ENCODE peak calls at places on chromosome 2, in seven cellular contexts. One of them, this sample, is unnamed. For H3K4me1 and H3K9me3, the result is how much of the 10 kb centered on the place peaks cover.

GRCh38 chr2:37713258-37713700 is 41.8 kb upstream of the CDC42EP3 start:
- DNase-seq in sigmoid colon: no peak
- DNase-seq in A549: no peak
- DNase-seq in OCI-LY7: no peak
- DNase-seq in mucosa of descending colon: no peak
- DNase-seq in Peyer's patch: no peak
- DNase-seq in H1: no peak
- DNase-seq in this sample: no peak

GRCh38 chr2:164843346-164843841 is 1.8 kb upstream of the COBLL1 start:
- DNase-seq in sigmoid colon: no peak
- DNase-seq in A549: no peak
- DNase-seq in OCI-LY7: no peak
- DNase-seq in mucosa of descending colon: no peak
- DNase-seq in Peyer's patch: no peak
- DNase-seq in H1: no peak
- DNase-seq in this sample: no peak

GRCh38 chr2:204871246-204871953 is 326.1 kb downstream of the PARD3B start:
- DNase-seq in sigmoid colon: no peak
- DNase-seq in A549: peak
- DNase-seq in OCI-LY7: no peak
- DNase-seq in mucosa of descending colon: no peak
- DNase-seq in Peyer's patch: no peak
- DNase-seq in H1: no peak
- DNase-seq in this sample: no peak

GRCh38 chr2:145484443-145485086 is 964.6 kb upstream of the ZEB2 start:
- DNase-seq in sigmoid colon: no peak
- DNase-seq in A549: peak
- DNase-seq in OCI-LY7: peak
- DNase-seq in mucosa of descending colon: no peak
- DNase-seq in Peyer's patch: no peak
- DNase-seq in H1: no peak
- DNase-seq in this sample: no peak

GRCh38 chr2:237700583-237701032 is 73.2 kb downstream of the LRRFIP1 start:
- DNase-seq in sigmoid colon: peak
- DNase-seq in A549: no peak
- DNase-seq in OCI-LY7: peak
- DNase-seq in mucosa of descending colon: peak
- DNase-seq in Peyer's patch: no peak
- DNase-seq in H1: no peak
- DNase-seq in this sample: peak

GRCh38 chr2:28045676-28046351 is 155.3 kb downstream of the BABAM2 start:
- DNase-seq in sigmoid colon: no peak
- DNase-seq in A549: no peak
- DNase-seq in OCI-LY7: no peak
- DNase-seq in mucosa of descending colon: no peak
- DNase-seq in Peyer's patch: no peak
- DNase-seq in H1: no peak
- DNase-seq in this sample: no peak

GRCh38 chr2:232537079-232537478 is 2.4 kb upstream of the CHRNG start:
- DNase-seq in sigmoid colon: peak
- DNase-seq in A549: no peak
- DNase-seq in OCI-LY7: peak
- DNase-seq in mucosa of descending colon: no peak
- DNase-seq in Peyer's patch: peak
- DNase-seq in H1: peak
- DNase-seq in this sample: no peak

GRCh38 chr2:103781401-103781800 is 1019.6 kb downstream of the TMEM182 start:
- DNase-seq in sigmoid colon: no peak
- DNase-seq in A549: no peak
- DNase-seq in OCI-LY7: no peak
- DNase-seq in mucosa of descending colon: no peak
- DNase-seq in Peyer's patch: no peak
- DNase-seq in H1: no peak
- DNase-seq in this sample: no peak

GRCh38 chr2:191152841-191153240 is 2.0 kb upstream of the STAT4 start:
- DNase-seq in sigmoid colon: no peak
- DNase-seq in A549: no peak
- DNase-seq in OCI-LY7: no peak
- DNase-seq in mucosa of descending colon: no peak
- DNase-seq in Peyer's patch: no peak
- DNase-seq in H1: no peak
- DNase-seq in this sample: no peak

GRCh38 chr2:199404841-199405240 is 52.9 kb downstream of the SATB2 start:
- DNase-seq in sigmoid colon: no peak
- DNase-seq in A549: no peak
- DNase-seq in OCI-LY7: no peak
- DNase-seq in mucosa of descending colon: no peak
- DNase-seq in Peyer's patch: no peak
- DNase-seq in H1: no peak
- DNase-seq in this sample: no peak

GRCh38 chr2:13193075-13193474 is 476.3 kb downstream of the TRIB2 start:
- DNase-seq in sigmoid colon: no peak
- DNase-seq in A549: no peak
- DNase-seq in OCI-LY7: peak
- DNase-seq in mucosa of descending colon: no peak
- DNase-seq in Peyer's patch: no peak
- DNase-seq in H1: no peak
- DNase-seq in this sample: peak

GRCh38 chr2:29443627-29444026 is 328.4 kb downstream of the CLIP4 start:
- DNase-seq in sigmoid colon: no peak
- DNase-seq in A549: no peak
- DNase-seq in OCI-LY7: no peak
- DNase-seq in mucosa of descending colon: no peak
- DNase-seq in Peyer's patch: no peak
- DNase-seq in H1: no peak
- DNase-seq in this sample: peak

GRCh38 chr2:23541453-23542334 is 156.7 kb downstream of the KLHL29 start:
- DNase-seq in sigmoid colon: peak
- DNase-seq in A549: no peak
- DNase-seq in OCI-LY7: no peak
- DNase-seq in mucosa of descending colon: peak
- DNase-seq in Peyer's patch: no peak
- DNase-seq in H1: no peak
- DNase-seq in this sample: peak

GRCh38 chr2:187302619-187303018 is 145.4 kb downstream of the CALCRL start:
- DNase-seq in sigmoid colon: no peak
- DNase-seq in A549: no peak
- DNase-seq in OCI-LY7: no peak
- DNase-seq in mucosa of descending colon: no peak
- DNase-seq in Peyer's patch: no peak
- DNase-seq in H1: no peak
- DNase-seq in this sample: no peak

GRCh38 chr2:200728630-200729029 is 83.1 kb upstream of the BZW1 start:
- DNase-seq in sigmoid colon: no peak
- DNase-seq in A549: no peak
- DNase-seq in OCI-LY7: no peak
- DNase-seq in mucosa of descending colon: no peak
- DNase-seq in Peyer's patch: no peak
- DNase-seq in H1: no peak
- DNase-seq in this sample: no peak

GRCh38 chr2:208252766-208253492 is 1.9 kb downstream of the IDH1 start:
- DNase-seq in sigmoid colon: no peak
- DNase-seq in A549: no peak
- DNase-seq in OCI-LY7: no peak
- DNase-seq in mucosa of descending colon: no peak
- DNase-seq in Peyer's patch: no peak
- DNase-seq in H1: no peak
- DNase-seq in this sample: no peak

GRCh38 chr2:174403628-174404027 is 8.1 kb downstream of the SCRN3 start:
- DNase-seq in sigmoid colon: no peak
- DNase-seq in A549: no peak
- DNase-seq in OCI-LY7: no peak
- DNase-seq in mucosa of descending colon: no peak
- DNase-seq in Peyer's patch: no peak
- DNase-seq in H1: no peak
- DNase-seq in this sample: no peak

DNA sequence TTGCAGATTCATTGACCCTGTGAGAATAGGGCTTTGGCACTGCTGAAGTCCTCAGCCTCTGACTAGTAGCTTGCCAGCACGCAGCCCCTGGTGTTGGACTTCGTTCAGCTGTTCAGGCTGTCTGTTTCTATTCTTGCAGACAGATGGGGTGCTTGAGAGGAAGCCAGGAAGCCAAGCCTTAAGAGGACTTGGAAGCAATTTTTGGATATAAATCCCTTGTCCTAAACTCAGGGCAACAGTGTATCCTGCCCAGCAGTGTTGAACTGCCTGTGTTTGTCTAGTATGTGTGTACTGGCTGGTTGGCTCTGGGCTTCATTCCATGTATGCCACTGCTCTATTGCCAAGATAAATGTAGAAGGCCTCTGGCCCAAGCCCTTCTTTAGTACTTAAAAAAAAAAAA is 108.6 kb downstream of the COMMD1 start:
- DNase-seq in sigmoid colon: peak
- DNase-seq in A549: no peak
- DNase-seq in OCI-LY7: peak
- DNase-seq in mucosa of descending colon: no peak
- DNase-seq in Peyer's patch: no peak
- DNase-seq in H1: no peak
- DNase-seq in this sample: peak
- TF ChIP-seq CTCF in sigmoid colon: peak
- TF ChIP-seq CTCF in A549: no peak
- TF ChIP-seq CTCF in OCI-LY7: no peak
- TF ChIP-seq CTCF in mucosa of descending colon: no peak
- TF ChIP-seq CTCF in Peyer's patch: no peak
- TF ChIP-seq CTCF in H1: no peak
- TF ChIP-seq CTCF in this sample: peak

GRCh38 chr2:33673937-33674336 is 74.8 kb upstream of the FAM98A start:
- DNase-seq in sigmoid colon: no peak
- DNase-seq in A549: no peak
- DNase-seq in OCI-LY7: peak
- DNase-seq in mucosa of descending colon: no peak
- DNase-seq in Peyer's patch: no peak
- DNase-seq in H1: no peak
- DNase-seq in this sample: no peak

GRCh38 chr2:33671198-33671597 is 72.1 kb upstream of the FAM98A start:
- DNase-seq in sigmoid colon: no peak
- DNase-seq in A549: no peak
- DNase-seq in OCI-LY7: no peak
- DNase-seq in mucosa of descending colon: no peak
- DNase-seq in Peyer's patch: no peak
- DNase-seq in H1: no peak
- DNase-seq in this sample: no peak

GRCh38 chr2:33672896-33673295 is 73.8 kb upstream of the FAM98A start:
- DNase-seq in sigmoid colon: no peak
- DNase-seq in A549: no peak
- DNase-seq in OCI-LY7: no peak
- DNase-seq in mucosa of descending colon: no peak
- DNase-seq in Peyer's patch: no peak
- DNase-seq in H1: no peak
- DNase-seq in this sample: peak

GRCh38 chr2:33670392-33670937 is 71.4 kb upstream of the FAM98A start:
- DNase-seq in sigmoid colon: no peak
- DNase-seq in A549: peak
- DNase-seq in OCI-LY7: no peak
- DNase-seq in mucosa of descending colon: no peak
- DNase-seq in Peyer's patch: no peak
- DNase-seq in H1: no peak
- DNase-seq in this sample: peak

GRCh38 chr2:33672389-33672788 is 73.3 kb upstream of the FAM98A start:
- DNase-seq in sigmoid colon: no peak
- DNase-seq in A549: no peak
- DNase-seq in OCI-LY7: no peak
- DNase-seq in mucosa of descending colon: no peak
- DNase-seq in Peyer's patch: no peak
- DNase-seq in H1: no peak
- DNase-seq in this sample: peak
- H3K4me1 ChIP-seq in sigmoid colon: under half
- H3K4me1 ChIP-seq in A549: under half
- H3K4me1 ChIP-seq in OCI-LY7: under half
- H3K4me1 ChIP-seq in mucosa of descending colon: under half
- H3K4me1 ChIP-seq in Peyer's patch: under half
- H3K4me1 ChIP-seq in H1: under half
- H3K4me1 ChIP-seq in this sample: under half

DNA sequence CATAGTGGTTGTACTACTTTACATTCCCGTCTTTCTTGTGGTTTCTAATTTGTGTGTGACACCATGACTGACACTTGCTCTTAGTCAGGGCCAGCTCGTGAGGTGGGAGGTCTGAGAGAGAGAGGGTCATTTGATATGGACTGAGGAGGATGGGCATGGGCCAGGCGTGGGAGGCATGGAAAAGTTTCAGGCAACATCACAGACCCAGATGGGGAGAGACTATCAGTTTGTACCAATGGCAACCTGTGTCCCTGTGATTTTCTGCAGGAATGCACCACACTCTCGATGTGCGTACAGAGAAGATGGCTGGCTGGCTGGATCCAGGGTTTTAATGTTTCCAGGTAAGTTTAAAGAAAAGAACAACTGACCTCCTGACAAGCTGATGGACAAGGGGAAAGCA is 273.6 kb downstream of the CYRIA start:
- DNase-seq in sigmoid colon: no peak
- DNase-seq in A549: no peak
- DNase-seq in OCI-LY7: no peak
- DNase-seq in mucosa of descending colon: no peak
- DNase-seq in Peyer's patch: no peak
- DNase-seq in H1: no peak
- DNase-seq in this sample: peak
- H3K9me3 ChIP-seq in sigmoid colon: under half
- H3K9me3 ChIP-seq in A549: under half
- H3K9me3 ChIP-seq in OCI-LY7: under half
- H3K9me3 ChIP-seq in mucosa of descending colon: under half
- H3K9me3 ChIP-seq in Peyer's patch: under half
- H3K9me3 ChIP-seq in H1: under half
- H3K9me3 ChIP-seq in this sample: under half

DNA sequence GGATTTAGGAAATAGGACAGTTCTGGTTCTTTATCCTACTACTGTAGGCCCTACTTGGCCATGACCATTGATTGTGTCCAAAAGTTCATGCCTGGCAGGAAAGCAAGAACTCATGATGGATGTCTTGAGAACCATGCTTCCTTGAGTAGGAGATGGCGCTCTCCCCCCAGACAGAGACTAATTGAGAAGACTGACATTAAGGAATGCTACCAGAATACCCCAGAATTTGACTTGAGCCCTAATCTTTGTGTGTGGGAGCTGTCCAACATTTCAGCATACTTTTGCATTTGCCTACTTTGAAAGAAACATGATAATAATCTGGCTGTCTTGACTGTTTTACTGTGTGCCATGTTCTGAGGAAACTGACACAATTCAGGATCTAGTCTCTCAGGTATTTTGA is 23.3 kb downstream of the MAPRE3 start:
- DNase-seq in sigmoid colon: no peak
- DNase-seq in A549: no peak
- DNase-seq in OCI-LY7: no peak
- DNase-seq in mucosa of descending colon: no peak
- DNase-seq in Peyer's patch: no peak
- DNase-seq in H1: no peak
- DNase-seq in this sample: no peak
- TF ChIP-seq CTCF in sigmoid colon: no peak
- TF ChIP-seq CTCF in A549: no peak
- TF ChIP-seq CTCF in OCI-LY7: no peak
- TF ChIP-seq CTCF in mucosa of descending colon: no peak
- TF ChIP-seq CTCF in Peyer's patch: no peak
- TF ChIP-seq CTCF in H1: no peak
- TF ChIP-seq CTCF in this sample: no peak